ENCODE peak calls at places on chromosomes 16 and 17, in eight cellular contexts. O is NCI-H774; G is fibroblast of the aortic adventitia; E is choroid plexus epithelial cell; B is activated CD8-positive, alpha-beta memory T cell treated with anti-CD3 and anti-CD28 coated beads for 48 hours; I is HEK293T; F is NCI-H510A; D is activated T-cell treated with anti-CD3 and anti-CD28 coated beads, Interleukin-2, amount 50 U/mL, for 72 hours. Q is an unnamed sample.

GRCh38 chr16:46929378-46930332 is 43.8 kb downstream of the DNAJA2 start:
- DNase-seq in O (peak; percentile 31), G (peak; percentile 57), E (peak; percentile 70), B (no peak), I (peak; percentile 86), F (no peak), D (peak; percentile 76), Q (peak; percentile 42)

GRCh38 chr16:64910351-64910750 is 211.5 kb downstream of the CDH11 start:
- DNase-seq in O (no peak), G (peak; percentile 93), E (peak; percentile 87), B (no peak), I (no peak), F (no peak), D (no peak), Q (peak; percentile 84)

GRCh38 chr17:16415031-16415924 is at the start of gene TRPV2:
- DNase-seq in O (no peak), G (no peak), E (no peak), B (no peak), I (peak; percentile 54), F (no peak), D (peak; percentile 59), Q (no peak)

GRCh38 chr17:76493505-76494167 is 7.6 kb downstream of the RHBDF2 start:
- DNase-seq in O (no peak), G (no peak), E (peak; percentile 17), B (no peak), I (no peak), F (no peak), D (no peak), Q (no peak)

GRCh38 chr17:73402466-73402865 is 90.7 kb upstream of the CDC42EP4 start:
- DNase-seq in O (no peak), G (no peak), E (no peak), B (no peak), I (no peak), F (no peak), D (no peak), Q (no peak)

GRCh38 chr16:72120026-72120425 is 26.4 kb downstream of the DHX38 start:
- DNase-seq in O (no peak), G (no peak), E (no peak), B (no peak), I (no peak), F (no peak), D (no peak), Q (no peak)

GRCh38 chr16:85864965-85865364 is 34.0 kb upstream of the IRF8 start:
- DNase-seq in O (no peak), G (no peak), E (no peak), B (no peak), I (no peak), F (no peak), D (no peak), Q (no peak)

GRCh38 chr17:50421308-50422031 is 4.5 kb upstream of the ACSF2 start:
- DNase-seq in O (no peak), G (peak; percentile 27), E (peak; percentile 60), B (no peak), I (no peak), F (no peak), D (peak; percentile 12), Q (no peak)

GRCh38 chr17:42017866-42018200 is 594 bp upstream of the DNAJC7 start:
- DNase-seq in O (no peak), G (no peak), E (no peak), B (no peak), I (no peak), F (no peak), D (no peak), Q (no peak)

GRCh38 chr16:35747658-35748455 is 2288.4 kb downstream of the TP53TG3F start:
- DNase-seq in O (no peak), G (no peak), E (no peak), B (no peak), I (no peak), F (no peak), D (no peak), Q (no peak)

GRCh38 chr17:29726721-29727252 is 104.1 kb upstream of the CORO6 start:
- DNase-seq in O (no peak), G (peak; percentile 19), E (peak; percentile 74), B (no peak), I (no peak), F (no peak), D (no peak), Q (peak; percentile 28)

GRCh38 chr17:40517981-40518380 is 16.6 kb upstream of the TNS4 start:
- DNase-seq in O (no peak), G (no peak), E (no peak), B (no peak), I (no peak), F (no peak), D (no peak), Q (no peak)

GRCh38 chr16:75614247-75614897 is 8.7 kb downstream of the ADAT1 start:
- DNase-seq in O (no peak), G (peak; percentile 39), E (peak; percentile 90), B (no peak), I (no peak), F (no peak), D (no peak), Q (no peak)

GRCh38 chr16:9481749-9482148 is 390.3 kb downstream of the HAPSTR1 start:
- DNase-seq in O (no peak), G (no peak), E (no peak), B (no peak), I (no peak), F (no peak), D (no peak), Q (no peak)

GRCh38 chr17:78958556-78959191 is 21.0 kb downstream of the LGALS3BP start:
- DNase-seq in O (no peak), G (peak; percentile 37), E (no peak), B (no peak), I (no peak), F (no peak), D (no peak), Q (no peak)

GRCh38 chr17:71338396-71338795 is 782.4 kb upstream of the SOX9 start:
- DNase-seq in O (no peak), G (no peak), E (peak; percentile 80), B (no peak), I (no peak), F (no peak), D (no peak), Q (no peak)

GRCh38 chr17:82285141-82285540 is 11.6 kb upstream of the CSNK1D start:
- DNase-seq in O (no peak), G (no peak), E (peak; percentile 34), B (no peak), I (no peak), F (no peak), D (no peak), Q (no peak)

GRCh38 chr17:79942591-79943353 is 92.9 kb downstream of the TBC1D16 start:
- DNase-seq in O (no peak), G (no peak), E (no peak), B (no peak), I (no peak), F (no peak), D (peak; percentile 34), Q (no peak)

GRCh38 chr16:77057161-77057736 is 133.7 kb upstream of the MON1B start:
- DNase-seq in O (no peak), G (no peak), E (no peak), B (no peak), I (no peak), F (no peak), D (no peak), Q (no peak)

GRCh38 chr16:70700101-70701020 is 14.5 kb upstream of the MTSS2 start:
- DNase-seq in O (no peak), G (no peak), E (no peak), B (no peak), I (no peak), F (peak; percentile 45), D (no peak), Q (no peak)

GRCh38 chr17:52744179-52744578 is 585.7 kb upstream of the CA10 start:
- DNase-seq in O (no peak), G (no peak), E (no peak), B (no peak), I (no peak), F (no peak), D (no peak), Q (no peak)

GRCh38 chr17:27573971-27574525 is 56.9 kb upstream of the LGALS9 start:
- DNase-seq in O (no peak), G (peak; percentile 70), E (peak; percentile 62), B (no peak), I (no peak), F (no peak), D (peak; percentile 26), Q (no peak)

GRCh38 chr17:45432405-45433113 is at the start of gene ARHGAP27:
- DNase-seq in O (no peak), G (no peak), E (peak; percentile 22), B (no peak), I (peak; percentile 4), F (peak; percentile 31), D (peak; percentile 41), Q (no peak)

GRCh38 chr16:79723583-79724168 is 123.1 kb upstream of the MAF start:
- DNase-seq in O (no peak), G (no peak), E (no peak), B (no peak), I (no peak), F (no peak), D (no peak), Q (no peak)

GRCh38 chr17:4074831-4075495 is 67.9 kb downstream of the ZZEF1 start:
- DNase-seq in O (no peak), G (peak; percentile 55), E (peak; percentile 76), B (no peak), I (peak; percentile 53), F (peak; percentile 11), D (peak; percentile 28), Q (peak; percentile 43)

GRCh38 chr16:84947996-84948854 is 63.1 kb downstream of the ZDHHC7 start:
- DNase-seq in O (no peak), G (no peak), E (no peak), B (no peak), I (no peak), F (no peak), D (no peak), Q (no peak)

GRCh38 chr17:51154176-51154575 is 817 bp downstream of the NME1 start:
- DNase-seq in O (no peak), G (no peak), E (peak; percentile 35), B (no peak), I (no peak), F (no peak), D (no peak), Q (no peak)

GRCh38 chr17:76405607-76405966 is 21.2 kb downstream of the SPHK1 start:
- DNase-seq in O (no peak), G (no peak), E (no peak), B (no peak), I (no peak), F (no peak), D (no peak), Q (no peak)